ENCODE peak calls at places on chromosomes 7 and 10, in six cellular contexts. W, O, Y, C, P and N are unnamed samples.

GRCh38 chr10:127937069-127937468 is 30.2 kb downstream of the PTPRE start:
- DNase-seq in C (no peak), P (no peak), O (no peak), W (no peak), Y (no peak), N (no peak)

GRCh38 chr10:33612116-33612515 is 277.6 kb upstream of the NRP1 start:
- DNase-seq in Y (peak), C (no peak), O (no peak), W (no peak), P (no peak), N (no peak)

GRCh38 chr7:116501425-116502167 is 2.1 kb downstream of the CAV2 start:
- DNase-seq in O (no peak), W (no peak), C (no peak), Y (no peak), P (peak), N (no peak)

GRCh38 chr10:43082087-43082486 is 5.2 kb downstream of the RET start:
- DNase-seq in O (no peak), C (no peak), Y (no peak), W (no peak), P (no peak), N (no peak)

GRCh38 chr10:128512767-128513166 is 386.5 kb upstream of the MKI67 start:
- DNase-seq in C (no peak), Y (no peak), P (no peak), W (no peak), O (no peak), N (no peak)

GRCh38 chr7:11613292-11613930 is 218.6 kb downstream of the THSD7A start:
- DNase-seq in O (no peak), P (no peak), W (no peak), Y (no peak), C (no peak), N (no peak)

GRCh38 chr7:67487316-67487715 is 490.7 kb downstream of the TYW1 start:
- DNase-seq in C (no peak), W (no peak), P (no peak), O (no peak), Y (no peak), N (no peak)

GRCh38 chr7:69091476-69091875 is 506.8 kb upstream of the AUTS2 start:
- DNase-seq in W (no peak), C (no peak), O (no peak), Y (no peak), P (no peak), N (no peak)

GRCh38 chr7:93717217-93717900 is 142.8 kb upstream of the CALCR start:
- DNase-seq in C (no peak), O (no peak), W (no peak), P (no peak), Y (no peak), N (no peak)

GRCh38 chr10:98110356-98110755 is 24.1 kb upstream of the R3HCC1L start:
- DNase-seq in Y (no peak), O (no peak), C (no peak), W (no peak), P (no peak), N (no peak)

GRCh38 chr7:154928136-154929005 is 74.6 kb downstream of the PAXIP1 start:
- DNase-seq in O (no peak), Y (peak), P (peak), C (peak), W (peak), N (peak)

GRCh38 chr10:8181496-8182174 is 127.1 kb downstream of the GATA3 start:
- DNase-seq in C (no peak), Y (no peak), P (peak), O (no peak), W (no peak), N (peak)

GRCh38 chr7:159115601-159116501 is 28.8 kb downstream of the VIPR2 start:
- DNase-seq in Y (no peak), W (no peak), O (no peak), C (no peak), P (no peak), N (no peak)

GRCh38 chr10:128066954-128067382 is 59.3 kb downstream of the MKI67 start:
- DNase-seq in P (no peak), Y (no peak), O (no peak), W (no peak), C (no peak), N (no peak)

GRCh38 chr7:39259391-39260003 is 281.8 kb downstream of the POU6F2 start:
- DNase-seq in P (no peak), O (no peak), Y (no peak), C (no peak), W (no peak), N (no peak)

GRCh38 chr10:125162181-125162906 is 2.0 kb upstream of the CTBP2 start:
- DNase-seq in O (no peak), C (no peak), P (peak), Y (no peak), W (no peak), N (peak)

GRCh38 chr10:117134084-117135025 is 3.7 kb downstream of the VAX1 start:
- DNase-seq in W (no peak), O (no peak), Y (no peak), C (no peak), P (peak), N (peak)

GRCh38 chr10:79422178-79422892 is 23.1 kb downstream of the ZCCHC24 start:
- DNase-seq in Y (no peak), P (peak), O (no peak), C (no peak), W (no peak), N (no peak)

GRCh38 chr7:139016931-139017511 is 18.8 kb downstream of the ZC3HAV1L start:
- DNase-seq in C (peak), Y (no peak), O (no peak), P (peak), W (peak), N (peak)

GRCh38 chr7:42272793-42273665 is 36.0 kb upstream of the GLI3 start:
- DNase-seq in W (no peak), P (peak), C (no peak), Y (peak), O (no peak), N (no peak)

GRCh38 chr7:53740971-53741370 is 705.5 kb downstream of the POM121L12 start:
- DNase-seq in C (no peak), O (no peak), W (no peak), P (no peak), Y (no peak), N (no peak)

GRCh38 chr10:3292601-3293000 is 120.0 kb upstream of the PITRM1 start:
- DNase-seq in O (no peak), W (no peak), P (no peak), C (no peak), Y (no peak), N (no peak)